ENCODE peak calls at places on chromosomes 12 and 14, in four cellular contexts. O is keratinocyte; H is effector memory CD4-positive, alpha-beta T cell; Y is astrocyte. N is an unnamed sample.
A peak's percentile ranks its signal among the peaks of the same experiment; 100 is the strongest.

GRCh38 chr12:109835827-109836226 is 2.6 kb upstream of the TRPV4 start:
- DNase-seq in O (no peak), H (no peak), Y (no peak), N (no peak)

GRCh38 chr14:58297412-58297761 is 968 bp upstream of the ARID4A start:
- DNase-seq in O (no peak), H (no peak), Y (peak; percentile 35), N (no peak)

GRCh38 chr12:102957339-102958050 is at the start of gene ASCL1:
- DNase-seq in O (no peak), H (no peak), Y (peak; percentile 22), N (no peak)

GRCh38 chr14:78143489-78144145 is 26.6 kb upstream of the NRXN3 start:
- DNase-seq in O (peak; percentile 33), H (no peak), Y (peak; percentile 83), N (no peak)

GRCh38 chr14:76820700-76821099 is 5.5 kb upstream of the LRRC74A start:
- DNase-seq in O (no peak), H (no peak), Y (no peak), N (no peak)

GRCh38 chr12:84329933-84330332 is 582.7 kb downstream of the SLC6A15 start:
- DNase-seq in O (no peak), H (no peak), Y (no peak), N (no peak)

GRCh38 chr14:59727073-59727661 is 143.4 kb downstream of the RTN1 start:
- DNase-seq in O (no peak), H (no peak), Y (no peak), N (no peak)

GRCh38 chr12:100926669-100927248 is 132.2 kb downstream of the ANO4 start:
- DNase-seq in O (no peak), H (no peak), Y (peak; percentile 15), N (no peak)

GRCh38 chr14:78758333-78758732 is 588.2 kb downstream of the NRXN3 start:
- DNase-seq in O (no peak), H (no peak), Y (peak; percentile 11), N (no peak)

GRCh38 chr14:34592623-34593022 is 37.3 kb downstream of the SNX6 start:
- DNase-seq in O (no peak), H (no peak), Y (no peak), N (no peak)

GRCh38 chr12:77795699-77796098 is 35.0 kb upstream of the NAV3 start:
- DNase-seq in O (no peak), H (no peak), Y (peak; percentile 26), N (no peak)

GRCh38 chr14:77947372-77947771 is 147.5 kb downstream of the ADCK1 start:
- DNase-seq in O (no peak), H (no peak), Y (no peak), N (no peak)

GRCh38 chr12:121769831-121770301 is 23.6 kb downstream of the RHOF start:
- DNase-seq in O (no peak), H (no peak), Y (no peak), N (no peak)

GRCh38 chr12:121773011-121773777 is 20.3 kb downstream of the RHOF start:
- DNase-seq in O (peak; percentile 52), H (peak; percentile 71), Y (peak; percentile 36), N (peak; percentile 68)

GRCh38 chr12:121770388-121770787 is 23.1 kb downstream of the RHOF start:
- DNase-seq in O (no peak), H (no peak), Y (no peak), N (no peak)

GRCh38 chr12:121769297-121769830 is 24.1 kb downstream of the RHOF start:
- DNase-seq in O (no peak), H (no peak), Y (no peak), N (no peak)

GRCh38 chr12:121770802-121771625 is 22.5 kb downstream of the RHOF start:
- DNase-seq in O (no peak), H (no peak), Y (no peak), N (no peak)
- H3K9me3 ChIP-seq in O (no peaks in the 10 kb centered on the region), H (no peaks in the 10 kb centered on the region), Y (no peaks in the 10 kb centered on the region), N (no peaks in the 10 kb centered on the region)

GRCh38 chr12:128382946-128383739 is 116.2 kb downstream of the TMEM132C start:
- DNase-seq in O (no peak), H (no peak), Y (no peak), N (no peak)
- H3K9me3 ChIP-seq in O (peaks cover 13% of the 10 kb centered on the region), H (peaks cover 6% of the 10 kb centered on the region), Y (peaks cover 6% of the 10 kb centered on the region), N (no peaks in the 10 kb centered on the region)

GRCh38 chr12:28908646-28909045 is 240.4 kb upstream of the FAR2 start:
- DNase-seq in O (no peak), H (no peak), Y (no peak), N (no peak)
- H3K9me3 ChIP-seq in O (peaks cover 5% of the 10 kb centered on the region), H (no peaks in the 10 kb centered on the region), Y (peaks cover 3% of the 10 kb centered on the region), N (peaks cover 3% of the 10 kb centered on the region)

DNA sequence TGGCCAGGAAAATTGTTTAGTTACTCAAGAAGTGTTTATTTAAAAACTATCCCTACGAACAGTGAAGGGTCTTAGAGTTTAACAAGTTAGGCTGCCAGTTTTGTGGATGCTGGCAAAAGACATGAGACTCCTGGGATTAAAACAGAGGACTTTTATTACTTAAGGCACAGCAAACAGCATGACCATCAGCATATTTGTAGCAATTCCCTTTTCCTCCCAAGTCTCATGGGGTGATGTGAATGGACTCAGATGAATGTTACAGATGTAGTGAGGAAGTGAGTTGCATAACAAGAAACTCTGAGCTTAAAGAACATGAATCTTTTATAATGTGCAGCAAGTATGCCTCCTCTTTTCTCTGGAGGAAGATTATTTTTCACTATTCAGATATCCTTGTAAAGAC is 695.8 kb downstream of the RPS29 start:
- DNase-seq in O (no peak), H (no peak), Y (no peak), N (no peak)
- H3K9me3 ChIP-seq in O (no peaks in the 10 kb centered on the region), H (no peaks in the 10 kb centered on the region), Y (no peaks in the 10 kb centered on the region), N (peaks cover 2% of the 10 kb centered on the region)

GRCh38 chr12:34399631-34400422 is 377.5 kb downstream of the ALG10 start:
- DNase-seq in O (no peak), H (no peak), Y (no peak), N (peak; percentile 4)
- H3K9me3 ChIP-seq in O (peaks cover 20% of the 10 kb centered on the region), H (peaks cover 20% of the 10 kb centered on the region), Y (peaks cover 37% of the 10 kb centered on the region), N (peaks cover 4% of the 10 kb centered on the region)

GRCh38 chr12:34297126-34297789 is 275.0 kb downstream of the ALG10 start:
- DNase-seq in O (no peak), H (no peak), Y (no peak), N (peak; percentile 1)

GRCh38 chr12:34296143-34297041 is 274.1 kb downstream of the ALG10 start:
- DNase-seq in O (no peak), H (no peak), Y (no peak), N (peak; percentile 4)

GRCh38 chr12:34298971-34299801 is 276.9 kb downstream of the ALG10 start:
- DNase-seq in O (no peak), H (no peak), Y (no peak), N (no peak)

GRCh38 chr12:34298176-34298970 is 276.1 kb downstream of the ALG10 start:
- DNase-seq in O (no peak), H (no peak), Y (no peak), N (no peak)

DNA sequence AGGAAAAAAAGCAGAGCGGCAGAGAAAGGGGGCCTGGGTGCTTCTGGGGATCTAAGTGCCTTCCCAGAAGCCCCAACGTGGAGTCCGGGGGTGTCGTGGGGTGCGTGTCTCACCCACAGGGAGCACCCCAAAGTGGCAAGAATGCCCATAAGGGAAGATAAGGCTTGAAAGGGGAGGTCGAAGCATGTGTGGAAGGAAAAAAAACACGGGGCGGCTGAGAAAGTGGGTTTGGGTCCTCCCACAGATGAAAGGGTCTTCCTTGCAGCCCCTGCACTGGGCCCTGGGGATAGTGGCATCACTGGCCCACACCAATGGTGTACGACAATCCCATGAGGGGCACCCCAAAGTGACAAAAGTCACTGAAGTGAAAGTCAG is 275.5 kb downstream of the ALG10 start:
- DNase-seq in O (no peak), H (no peak), Y (no peak), N (no peak)
- H3K9me3 ChIP-seq in O (peaks cover 21% of the 10 kb centered on the region), H (peaks cover 3% of the 10 kb centered on the region), Y (peaks cover 23% of the 10 kb centered on the region), N (no peaks in the 10 kb centered on the region)

GRCh38 chr14:104382361-104383087 is 197.0 kb upstream of the C14orf180 start:
- DNase-seq in O (no peak), H (no peak), Y (no peak), N (no peak)

GRCh38 chr14:104376202-104377140 is 203.1 kb upstream of the C14orf180 start:
- DNase-seq in O (no peak), H (no peak), Y (no peak), N (no peak)

GRCh38 chr14:104377256-104377655 is 202.3 kb upstream of the C14orf180 start:
- DNase-seq in O (no peak), H (no peak), Y (no peak), N (no peak)

GRCh38 chr14:104375551-104376201 is 203.9 kb upstream of the C14orf180 start:
- DNase-seq in O (no peak), H (no peak), Y (no peak), N (no peak)

GRCh38 chr14:104378636-104379225 is 200.8 kb upstream of the C14orf180 start:
- DNase-seq in O (no peak), H (no peak), Y (no peak), N (no peak)
- H3K9me3 ChIP-seq in O (no peaks in the 10 kb centered on the region), H (peaks cover 6% of the 10 kb centered on the region), Y (no peaks in the 10 kb centered on the region), N (no peaks in the 10 kb centered on the region)

GRCh38 chr14:95134304-95134933 is 22.9 kb downstream of the DICER1 start:
- DNase-seq in O (no peak), H (no peak), Y (no peak), N (no peak)
- H3K9me3 ChIP-seq in O (no peaks in the 10 kb centered on the region), H (no peaks in the 10 kb centered on the region), Y (no peaks in the 10 kb centered on the region), N (no peaks in the 10 kb centered on the region)

GRCh38 chr12:114400395-114400794 is 5.5 kb downstream of the TBX5 start:
- DNase-seq in O (no peak), H (no peak), Y (no peak), N (no peak)

GRCh38 chr12:114401346-114402320 is 4.3 kb downstream of the TBX5 start:
- DNase-seq in O (no peak), H (no peak), Y (no peak), N (no peak)

GRCh38 chr12:114400925-114401324 is 5.0 kb downstream of the TBX5 start:
- DNase-seq in O (no peak), H (no peak), Y (no peak), N (no peak)

GRCh38 chr12:114397978-114398881 is 7.7 kb downstream of the TBX5 start:
- DNase-seq in O (no peak), H (no peak), Y (no peak), N (no peak)

DNA sequence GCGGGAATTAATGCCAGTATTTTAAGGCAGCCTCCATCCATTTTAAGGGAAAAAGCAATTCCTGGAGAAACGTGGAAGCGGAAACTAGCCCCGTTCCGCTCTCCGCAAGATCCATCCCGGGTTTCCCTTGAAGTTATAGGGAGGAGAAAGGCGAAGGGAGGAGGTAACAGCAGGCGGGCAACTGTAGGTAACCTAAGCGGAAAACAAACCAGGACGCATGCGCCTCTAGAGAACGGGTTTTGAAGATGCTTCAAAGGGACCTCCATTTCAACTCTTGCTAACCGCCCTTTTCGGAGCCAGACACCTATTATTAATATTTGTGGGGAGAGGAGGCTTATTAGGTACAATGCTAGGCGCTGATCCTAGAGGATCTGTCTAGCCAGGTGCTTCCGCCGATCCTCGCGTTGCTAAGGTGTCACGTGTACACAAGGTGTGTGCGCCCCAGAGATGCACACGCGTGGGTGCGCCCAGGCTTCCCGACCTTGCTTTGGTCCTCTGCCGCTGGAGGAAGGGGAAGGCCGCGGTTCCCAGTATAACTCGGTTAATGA is 6.2 kb downstream of the TBX5 start:
- DNase-seq in O (no peak), H (no peak), Y (no peak), N (no peak)
- H3K9me3 ChIP-seq in O (peaks cover 2% of the 10 kb centered on the region), H (no peaks in the 10 kb centered on the region), Y (peaks cover 3% of the 10 kb centered on the region), N (no peaks in the 10 kb centered on the region)

GRCh38 chr12:131033486-131033885 is 79.8 kb downstream of the ADGRD1 start:
- DNase-seq in O (no peak), H (no peak), Y (no peak), N (no peak)
- H3K9me3 ChIP-seq in O (peaks cover 10% of the 10 kb centered on the region), H (no peaks in the 10 kb centered on the region), Y (no peaks in the 10 kb centered on the region), N (no peaks in the 10 kb centered on the region)